ENCODE peak calls at places on chromosome 16, in six cellular contexts. One of them, this sample, is unnamed.

GRCh38 chr16:88200896-88201185 is 181.9 kb upstream of the ZNF469 start:
- DNase-seq in endothelial cell of umbilical vein: no peak
- DNase-seq in heart left ventricle: no peak
- DNase-seq in A549: no peak
- DNase-seq in lower leg skin: no peak
- DNase-seq in thyroid gland: no peak
- DNase-seq in this sample: no peak

GRCh38 chr16:85181739-85182129 is 69.5 kb upstream of the CIBAR2 start:
- DNase-seq in endothelial cell of umbilical vein: no peak
- DNase-seq in heart left ventricle: no peak
- DNase-seq in A549: no peak
- DNase-seq in lower leg skin: no peak
- DNase-seq in thyroid gland: no peak
- DNase-seq in this sample: no peak

GRCh38 chr16:55703003-55704001 is 47.5 kb downstream of the SLC6A2 start:
- DNase-seq in endothelial cell of umbilical vein: peak
- DNase-seq in heart left ventricle: no peak
- DNase-seq in A549: peak
- DNase-seq in lower leg skin: peak
- DNase-seq in thyroid gland: peak
- DNase-seq in this sample: no peak

GRCh38 chr16:19415461-19415860 is 2.2 kb upstream of the TMC5 start:
- DNase-seq in endothelial cell of umbilical vein: no peak
- DNase-seq in heart left ventricle: no peak
- DNase-seq in A549: no peak
- DNase-seq in lower leg skin: no peak
- DNase-seq in thyroid gland: peak
- DNase-seq in this sample: peak

GRCh38 chr16:53220585-53220984 is 165.8 kb downstream of the CHD9 start:
- DNase-seq in endothelial cell of umbilical vein: peak
- DNase-seq in heart left ventricle: no peak
- DNase-seq in A549: peak
- DNase-seq in lower leg skin: no peak
- DNase-seq in thyroid gland: no peak
- DNase-seq in this sample: no peak

GRCh38 chr16:57061084-57061905 is 31.1 kb upstream of the CPNE2 start:
- DNase-seq in endothelial cell of umbilical vein: no peak
- DNase-seq in heart left ventricle: peak
- DNase-seq in A549: no peak
- DNase-seq in lower leg skin: peak
- DNase-seq in thyroid gland: peak
- DNase-seq in this sample: peak

GRCh38 chr16:54577566-54578180 is 291.1 kb upstream of the IRX3 start:
- DNase-seq in endothelial cell of umbilical vein: no peak
- DNase-seq in heart left ventricle: no peak
- DNase-seq in A549: no peak
- DNase-seq in lower leg skin: no peak
- DNase-seq in thyroid gland: no peak
- DNase-seq in this sample: no peak

GRCh38 chr16:11612110-11612981 is 25.6 kb upstream of the LITAF start:
- DNase-seq in endothelial cell of umbilical vein: no peak
- DNase-seq in heart left ventricle: peak
- DNase-seq in A549: peak
- DNase-seq in lower leg skin: no peak
- DNase-seq in thyroid gland: peak
- DNase-seq in this sample: peak

GRCh38 chr16:81005644-81006471 is 827 bp downstream of the CMC2 start:
- DNase-seq in endothelial cell of umbilical vein: peak
- DNase-seq in heart left ventricle: no peak
- DNase-seq in A549: peak
- DNase-seq in lower leg skin: peak
- DNase-seq in thyroid gland: peak
- DNase-seq in this sample: no peak

GRCh38 chr16:7471268-7471667 is 138.6 kb downstream of the RBFOX1 start:
- DNase-seq in endothelial cell of umbilical vein: no peak
- DNase-seq in heart left ventricle: no peak
- DNase-seq in A549: no peak
- DNase-seq in lower leg skin: no peak
- DNase-seq in thyroid gland: no peak
- DNase-seq in this sample: no peak

GRCh38 chr16:71499775-71500364 is 10.7 kb upstream of the ZNF19 start:
- DNase-seq in endothelial cell of umbilical vein: peak
- DNase-seq in heart left ventricle: peak
- DNase-seq in A549: peak
- DNase-seq in lower leg skin: peak
- DNase-seq in thyroid gland: peak
- DNase-seq in this sample: peak

GRCh38 chr16:69417537-69418199 is 6.8 kb upstream of the CYB5B start:
- DNase-seq in endothelial cell of umbilical vein: peak
- DNase-seq in heart left ventricle: no peak
- DNase-seq in A549: peak
- DNase-seq in lower leg skin: no peak
- DNase-seq in thyroid gland: peak
- DNase-seq in this sample: no peak

GRCh38 chr16:23754594-23755483 is at the start of gene CHP2:
- DNase-seq in endothelial cell of umbilical vein: no peak
- DNase-seq in heart left ventricle: peak
- DNase-seq in A549: no peak
- DNase-seq in lower leg skin: no peak
- DNase-seq in thyroid gland: no peak
- DNase-seq in this sample: peak

GRCh38 chr16:546909-547770 is 13.1 kb upstream of the PRR35 start:
- DNase-seq in endothelial cell of umbilical vein: peak
- DNase-seq in heart left ventricle: peak
- DNase-seq in A549: peak
- DNase-seq in lower leg skin: peak
- DNase-seq in thyroid gland: peak
- DNase-seq in this sample: peak

GRCh38 chr16:1149101-1149636 is 3.7 kb upstream of the CACNA1H start:
- DNase-seq in endothelial cell of umbilical vein: no peak
- DNase-seq in heart left ventricle: no peak
- DNase-seq in A549: no peak
- DNase-seq in lower leg skin: no peak
- DNase-seq in thyroid gland: no peak
- DNase-seq in this sample: no peak

GRCh38 chr16:71927383-71927782 is 32.1 kb downstream of the IST1 start:
- DNase-seq in endothelial cell of umbilical vein: peak
- DNase-seq in heart left ventricle: peak
- DNase-seq in A549: peak
- DNase-seq in lower leg skin: peak
- DNase-seq in thyroid gland: peak
- DNase-seq in this sample: no peak

GRCh38 chr16:89921699-89922476 is 1.3 kb upstream of the TUBB3 start:
- DNase-seq in endothelial cell of umbilical vein: peak
- DNase-seq in heart left ventricle: peak
- DNase-seq in A549: peak
- DNase-seq in lower leg skin: no peak
- DNase-seq in thyroid gland: peak
- DNase-seq in this sample: peak
- TF ChIP-seq POLR2A in endothelial cell of umbilical vein: peak
- TF ChIP-seq POLR2A in heart left ventricle: peak
- TF ChIP-seq POLR2A in A549: peak
- TF ChIP-seq POLR2A in lower leg skin: no peak
- TF ChIP-seq POLR2A in thyroid gland: peak
- TF ChIP-seq POLR2A in this sample: no peak

DNA sequence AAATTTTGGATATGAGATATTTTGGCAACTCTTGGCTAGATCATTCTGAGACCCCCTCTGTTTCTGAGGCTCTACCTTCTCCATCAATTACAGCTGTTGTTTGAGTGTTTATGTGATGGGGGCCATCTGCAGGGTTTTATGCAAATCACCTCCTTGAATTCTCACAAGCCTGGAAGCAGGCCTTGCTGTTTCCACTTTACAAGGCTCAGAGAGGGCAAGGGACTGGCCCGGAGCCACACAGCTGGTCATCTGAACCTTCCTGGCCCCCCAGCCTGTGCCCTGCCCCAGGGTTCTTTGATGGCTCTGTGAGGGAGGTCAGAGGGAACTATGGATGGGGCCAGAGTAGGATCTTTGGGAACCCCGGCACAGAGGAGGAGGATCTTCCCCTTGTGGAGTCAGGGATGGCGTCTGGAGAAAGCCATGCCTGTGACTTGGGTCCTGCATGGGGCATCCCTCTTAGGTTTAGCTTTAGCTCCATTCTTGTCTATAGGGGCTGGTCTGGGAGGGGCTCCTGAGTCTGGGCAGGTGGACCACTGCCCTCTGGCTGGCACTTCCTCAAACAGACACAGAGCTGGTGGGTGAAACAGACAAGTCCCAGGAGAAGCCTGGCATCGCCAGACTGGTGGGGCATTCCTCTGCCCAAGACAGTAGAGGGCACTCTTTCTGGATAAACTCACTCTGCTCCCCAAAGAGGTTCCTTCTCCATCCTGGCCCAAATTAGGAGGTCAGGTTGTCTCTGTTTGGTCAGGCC is 26.2 kb downstream of the IL21R start:
- DNase-seq in endothelial cell of umbilical vein: no peak
- DNase-seq in heart left ventricle: peak
- DNase-seq in A549: no peak
- DNase-seq in lower leg skin: peak
- DNase-seq in thyroid gland: no peak
- DNase-seq in this sample: no peak
- TF ChIP-seq CTCF in endothelial cell of umbilical vein: no peak
- TF ChIP-seq CTCF in heart left ventricle: no peak
- TF ChIP-seq CTCF in A549: no peak
- TF ChIP-seq CTCF in lower leg skin: no peak
- TF ChIP-seq CTCF in thyroid gland: no peak
- TF ChIP-seq CTCF in this sample: no peak

GRCh38 chr16:3098459-3099394 is at the start of gene ZSCAN10:
- DNase-seq in endothelial cell of umbilical vein: no peak
- DNase-seq in heart left ventricle: no peak
- DNase-seq in A549: no peak
- DNase-seq in lower leg skin: no peak
- DNase-seq in thyroid gland: no peak
- DNase-seq in this sample: no peak
- TF ChIP-seq POLR2A in endothelial cell of umbilical vein: no peak
- TF ChIP-seq POLR2A in heart left ventricle: no peak
- TF ChIP-seq POLR2A in A549: no peak
- TF ChIP-seq POLR2A in lower leg skin: no peak
- TF ChIP-seq POLR2A in thyroid gland: no peak
- TF ChIP-seq POLR2A in this sample: no peak

GRCh38 chr16:66266436-66267286 is 99.8 kb upstream of the CDH5 start:
- DNase-seq in endothelial cell of umbilical vein: no peak
- DNase-seq in heart left ventricle: peak
- DNase-seq in A549: no peak
- DNase-seq in lower leg skin: peak
- DNase-seq in thyroid gland: peak
- DNase-seq in this sample: peak
- TF ChIP-seq CTCF in endothelial cell of umbilical vein: no peak
- TF ChIP-seq CTCF in heart left ventricle: no peak
- TF ChIP-seq CTCF in A549: no peak
- TF ChIP-seq CTCF in lower leg skin: no peak
- TF ChIP-seq CTCF in thyroid gland: no peak
- TF ChIP-seq CTCF in this sample: no peak

GRCh38 chr16:30805370-30806169 is 18.6 kb upstream of the ZNF629 start:
- DNase-seq in endothelial cell of umbilical vein: peak
- DNase-seq in heart left ventricle: peak
- DNase-seq in A549: peak
- DNase-seq in lower leg skin: peak
- DNase-seq in thyroid gland: peak
- DNase-seq in this sample: peak
- TF ChIP-seq POLR2A in endothelial cell of umbilical vein: peak
- TF ChIP-seq POLR2A in heart left ventricle: peak
- TF ChIP-seq POLR2A in A549: peak
- TF ChIP-seq POLR2A in lower leg skin: peak
- TF ChIP-seq POLR2A in thyroid gland: peak
- TF ChIP-seq POLR2A in this sample: peak

GRCh38 chr16:27368358-27368722 is 33.6 kb upstream of the IL21R start:
- DNase-seq in endothelial cell of umbilical vein: no peak
- DNase-seq in heart left ventricle: no peak
- DNase-seq in A549: no peak
- DNase-seq in lower leg skin: no peak
- DNase-seq in thyroid gland: no peak
- DNase-seq in this sample: no peak
- TF ChIP-seq CTCF in endothelial cell of umbilical vein: no peak
- TF ChIP-seq CTCF in heart left ventricle: no peak
- TF ChIP-seq CTCF in A549: no peak
- TF ChIP-seq CTCF in lower leg skin: no peak
- TF ChIP-seq CTCF in thyroid gland: no peak
- TF ChIP-seq CTCF in this sample: no peak